ENCODE peak calls at places on chromosome 1, in seven cellular contexts. N, J, U, R, Y, E and V are unnamed samples.

GRCh38 chr1:17214876-17215544 is 10.1 kb downstream of the PADI1 start:
- DNase-seq in R (no peak), J (no peak), E (no peak), Y (no peak), U (peak; percentile 34), N (no peak), V (no peak)

GRCh38 chr1:30412241-30413110 is 310.9 kb downstream of the MATN1 start:
- DNase-seq in E (no peak), R (no peak), J (no peak), U (peak; percentile 58), N (no peak), Y (peak; percentile 22), V (no peak)

GRCh38 chr1:196535727-196536126 is 72.5 kb downstream of the KCNT2 start:
- DNase-seq in U (peak; percentile 21), E (peak; percentile 84), N (no peak), Y (no peak), J (no peak), R (no peak), V (peak; percentile 65)

GRCh38 chr1:41367102-41367537 is 5.9 kb downstream of the FOXO6 start:
- DNase-seq in E (no peak), J (no peak), R (no peak), N (no peak), U (no peak), Y (no peak), V (peak; percentile 65)

GRCh38 chr1:224519874-224520273 is 85.3 kb upstream of the WDR26 start:
- DNase-seq in U (no peak), J (no peak), N (no peak), E (no peak), Y (no peak), R (no peak), V (no peak)

GRCh38 chr1:172343246-172344099 is 77.0 kb upstream of the C1orf105 start:
- DNase-seq in J (no peak), Y (no peak), E (no peak), U (peak; percentile 63), R (no peak), N (no peak), V (no peak)

GRCh38 chr1:232308616-232309015 is 321.3 kb downstream of the SIPA1L2 start:
- DNase-seq in E (peak; percentile 93), J (no peak), Y (no peak), U (no peak), R (no peak), N (no peak), V (no peak)

GRCh38 chr1:63877816-63878215 is 104.0 kb downstream of the ROR1 start:
- DNase-seq in R (no peak), E (no peak), U (no peak), N (no peak), Y (peak; percentile 65), J (no peak), V (no peak)

GRCh38 chr1:244760471-244760870 is 75.0 kb upstream of the COX20 start:
- DNase-seq in Y (no peak), E (no peak), R (no peak), N (no peak), J (no peak), U (no peak), V (no peak)

GRCh38 chr1:164895026-164895907 is 336.3 kb downstream of the PBX1 start:
- DNase-seq in U (no peak), E (peak; percentile 22), J (no peak), Y (no peak), R (no peak), N (no peak), V (no peak)

GRCh38 chr1:166133276-166133841 is 33.4 kb downstream of the FAM78B start:
- DNase-seq in U (no peak), E (peak; percentile 29), N (no peak), Y (no peak), J (no peak), R (peak; percentile 20), V (peak; percentile 68)

GRCh38 chr1:156164465-156164831 is 11.1 kb downstream of the SEMA4A start:
- DNase-seq in J (no peak), R (no peak), Y (no peak), E (no peak), N (no peak), U (no peak), V (no peak)

GRCh38 chr1:241990040-241990439 is 8.9 kb downstream of the MAP1LC3C start:
- DNase-seq in U (peak; percentile 28), E (peak; percentile 91), N (peak; percentile 61), R (no peak), Y (peak; percentile 71), J (no peak), V (peak; percentile 51)

GRCh38 chr1:53860967-53861411 is 22.9 kb upstream of the NDC1 start:
- DNase-seq in E (peak; percentile 79), J (no peak), R (peak; percentile 48), U (peak; percentile 83), Y (peak; percentile 39), N (no peak), V (peak; percentile 88)

GRCh38 chr1:38872401-38873026 is 634 bp downstream of the MYCBP start:
- DNase-seq in J (no peak), E (peak; percentile 19), U (peak; percentile 36), N (peak; percentile 49), Y (no peak), R (peak; percentile 56), V (peak; percentile 38)

GRCh38 chr1:202235003-202235660 is 41.5 kb downstream of the LGR6 start:
- DNase-seq in N (no peak), Y (no peak), J (no peak), U (no peak), R (no peak), E (no peak), V (no peak)

GRCh38 chr1:186806477-186806876 is 22.3 kb upstream of the PLA2G4A start:
- DNase-seq in R (no peak), Y (no peak), U (peak; percentile 26), E (peak; percentile 55), N (no peak), J (no peak), V (peak; percentile 72)

GRCh38 chr1:201190624-201191051 is at the start of gene IGFN1:
- DNase-seq in U (peak; percentile 80), R (no peak), N (no peak), Y (no peak), J (no peak), E (peak; percentile 58), V (peak; percentile 77)

GRCh38 chr1:226064816-226065248 is 2.3 kb downstream of the H3-3A start:
- DNase-seq in Y (no peak), U (peak; percentile 79), J (no peak), E (peak; percentile 73), R (peak; percentile 49), N (no peak), V (peak; percentile 79)

GRCh38 chr1:22406722-22407495 is 44.7 kb upstream of the ZBTB40 start:
- DNase-seq in J (no peak), U (no peak), N (no peak), E (peak; percentile 68), R (no peak), Y (no peak), V (no peak)

GRCh38 chr1:163796394-163796821 is 474.7 kb downstream of the NUF2 start:
- DNase-seq in Y (no peak), R (no peak), U (no peak), J (no peak), E (peak; percentile 42), N (no peak), V (no peak)

GRCh38 chr1:97204468-97204867 is 482.9 kb downstream of the PTBP2 start:
- DNase-seq in R (no peak), Y (no peak), E (no peak), N (no peak), U (no peak), J (no peak), V (no peak)

GRCh38 chr1:24373044-24373443 is 40.5 kb downstream of the STPG1 start:
- DNase-seq in U (no peak), Y (no peak), R (no peak), N (no peak), J (no peak), E (no peak), V (no peak)

GRCh38 chr1:243345205-243345604 is 89.4 kb downstream of the SDCCAG8 start:
- DNase-seq in J (no peak), E (no peak), U (peak; percentile 10), R (no peak), Y (no peak), N (no peak), V (peak; percentile 41)

GRCh38 chr1:7885513-7886298 is 32.8 kb upstream of the UTS2 start:
- DNase-seq in J (no peak), U (peak; percentile 19), Y (peak; percentile 89), R (peak; percentile 55), E (peak; percentile 93), N (peak; percentile 89), V (peak; percentile 29)

GRCh38 chr1:107058245-107059032 is 2.0 kb downstream of the PRMT6 start:
- DNase-seq in E (peak; percentile 5), J (no peak), R (no peak), N (no peak), U (no peak), Y (no peak), V (no peak)

GRCh38 chr1:1119272-1119890 is 3.5 kb upstream of the C1orf159 start:
- DNase-seq in N (peak; percentile 44), R (no peak), U (no peak), Y (no peak), E (no peak), J (no peak), V (peak; percentile 75)

GRCh38 chr1:172185206-172185605 is 235.3 kb upstream of the C1orf105 start:
- DNase-seq in U (peak; percentile 12), N (no peak), E (no peak), R (no peak), Y (no peak), J (peak; percentile 80), V (no peak)

GRCh38 chr1:234589854-234590620 is 19.9 kb downstream of the IRF2BP2 start:
- DNase-seq in E (no peak), U (no peak), N (no peak), Y (no peak), J (no peak), R (no peak), V (peak; percentile 80)

GRCh38 chr1:35049116-35049515 is 17.4 kb upstream of the ZMYM6 start:
- DNase-seq in J (no peak), R (no peak), U (no peak), Y (no peak), E (no peak), N (no peak), V (no peak)

GRCh38 chr1:32228771-32229170 is 6.6 kb downstream of the EIF3I start:
- DNase-seq in J (no peak), N (no peak), Y (no peak), U (no peak), E (no peak), R (no peak), V (no peak)

GRCh38 chr1:161869291-161869690 is 103.2 kb downstream of the ATF6 start:
- DNase-seq in N (no peak), R (no peak), E (no peak), U (no peak), Y (no peak), J (no peak), V (no peak)

GRCh38 chr1:66370462-66370907 is 163.5 kb upstream of the SGIP1 start:
- DNase-seq in U (no peak), R (peak; percentile 32), Y (no peak), N (no peak), J (no peak), E (peak; percentile 37), V (no peak)

GRCh38 chr1:48026275-48026674 is 29.1 kb upstream of the TRABD2B start:
- DNase-seq in J (no peak), R (no peak), E (peak; percentile 28), N (no peak), Y (no peak), U (no peak), V (no peak)

GRCh38 chr1:172905452-172905851 is 145.3 kb downstream of the TNFSF18 start:
- DNase-seq in J (no peak), U (no peak), N (no peak), R (no peak), Y (no peak), E (no peak), V (no peak)

GRCh38 chr1:5430911-5431310 is 561.3 kb downstream of the NPHP4 start:
- DNase-seq in J (no peak), N (no peak), R (no peak), U (peak; percentile 24), Y (no peak), E (no peak), V (peak; percentile 67)

GRCh38 chr1:36306210-36306901 is at the start of gene SH3D21:
- DNase-seq in E (peak; percentile 83), R (peak; percentile 67), U (peak; percentile 82), Y (peak; percentile 61), N (peak; percentile 81), J (no peak), V (peak; percentile 76)

GRCh38 chr1:179121159-179121938 is 39.5 kb downstream of the TOR3A start:
- DNase-seq in R (peak; percentile 51), J (no peak), Y (no peak), E (peak; percentile 55), U (peak; percentile 67), N (no peak), V (peak; percentile 83)